ENCODE peak calls at places on chromosome 10, in four cellular contexts. L, O, A and J are unnamed samples.
A peak's percentile ranks its signal among the peaks of the same experiment; 100 is the strongest.

GRCh38 chr10:122082616-122083477 is 93.9 kb downstream of the TACC2 start:
- DNase-seq in L (no peak), A (no peak), O (no peak), J (no peak)

GRCh38 chr10:7788640-7789335 is 811 bp downstream of the ATP5F1C start:
- DNase-seq in L (no peak), A (peak; percentile 26), O (peak; percentile 52), J (peak; percentile 68)

GRCh38 chr10:131812736-131813604 is 87.8 kb upstream of the PPP2R2D start:
- DNase-seq in O (no peak), L (no peak), A (no peak), J (no peak)

GRCh38 chr10:112059220-112059619 is 124.3 kb downstream of the GPAM start:
- DNase-seq in A (no peak), L (no peak), O (no peak), J (no peak)

GRCh38 chr10:26391701-26392695 is 46.1 kb upstream of the APBB1IP start:
- DNase-seq in O (peak; percentile 24), L (no peak), A (no peak), J (no peak)

GRCh38 chr10:12945709-12946359 is 55.7 kb downstream of the CCDC3 start:
- DNase-seq in L (no peak), O (no peak), A (no peak), J (no peak)

GRCh38 chr10:91190388-91190870 is 30.0 kb upstream of the PCGF5 start:
- DNase-seq in L (no peak), A (peak; percentile 78), O (no peak), J (peak; percentile 87)

GRCh38 chr10:29243750-29244149 is 45.1 kb upstream of the LYZL1 start:
- DNase-seq in A (no peak), L (no peak), O (peak; percentile 50), J (peak; percentile 22)

GRCh38 chr10:109988231-109988630 is 19.6 kb upstream of the ADD3 start:
- DNase-seq in O (no peak), A (no peak), L (no peak), J (peak; percentile 52)

GRCh38 chr10:38093816-38094157 is 350 bp upstream of the ZNF37A start:
- DNase-seq in L (peak; percentile 3), O (no peak), A (no peak), J (no peak)

GRCh38 chr10:15369642-15370211 is 1.4 kb downstream of the FAM171A1 start:
- DNase-seq in A (no peak), O (peak; percentile 40), L (no peak), J (peak; percentile 33)

GRCh38 chr10:12201543-12201942 is 5.6 kb downstream of the CDC123 start:
- DNase-seq in L (no peak), O (no peak), A (no peak), J (peak; percentile 8)

GRCh38 chr10:50788951-50789904 is 49.5 kb downstream of the ASAH2B start:
- DNase-seq in O (peak; percentile 59), L (peak; percentile 33), A (peak; percentile 42), J (peak; percentile 80)

GRCh38 chr10:32204606-32205005 is 142.4 kb downstream of the EPC1 start:
- DNase-seq in O (no peak), A (no peak), L (no peak), J (peak; percentile 26)

GRCh38 chr10:34075269-34075926 is 739.7 kb downstream of the PARD3 start:
- DNase-seq in A (no peak), L (no peak), O (no peak), J (no peak)

GRCh38 chr10:116742367-116743265 is at the start of gene HSPA12A:
- DNase-seq in O (peak; percentile 92), A (peak; percentile 89), L (peak; percentile 77), J (peak; percentile 96)

GRCh38 chr10:93917064-93917391 is 23.2 kb downstream of the SLC35G1 start:
- DNase-seq in A (no peak), O (no peak), L (no peak), J (no peak)

GRCh38 chr10:29862926-29863614 is 196.3 kb downstream of the JCAD start:
- DNase-seq in L (no peak), A (peak; percentile 80), O (no peak), J (peak; percentile 79)

GRCh38 chr10:120503695-120504094 is 46.7 kb downstream of the PLPP4 start:
- DNase-seq in L (no peak), O (no peak), A (no peak), J (no peak)

GRCh38 chr10:92857904-92858514 is 9.7 kb downstream of the EXOC6 start:
- DNase-seq in O (no peak), A (no peak), L (no peak), J (peak; percentile 13)

GRCh38 chr10:133299224-133299623 is 9.4 kb downstream of the TUBGCP2 start:
- DNase-seq in L (no peak), O (no peak), A (no peak), J (no peak)

GRCh38 chr10:1047937-1048336 is 982 bp downstream of the IDI1 start:
- DNase-seq in L (no peak), O (peak; percentile 62), A (no peak), J (peak; percentile 51)

GRCh38 chr10:132564249-132564605 is 26.6 kb downstream of the INPP5A start:
- DNase-seq in L (no peak), O (no peak), A (no peak), J (no peak)

GRCh38 chr10:71436268-71436922 is 39.7 kb downstream of the CDH23 start:
- DNase-seq in A (no peak), O (no peak), L (no peak), J (no peak)

GRCh38 chr10:71250405-71250804 is 38.0 kb downstream of the UNC5B start:
- DNase-seq in O (no peak), L (no peak), A (no peak), J (no peak)

GRCh38 chr10:117638664-117639200 is 96.2 kb downstream of the EMX2 start:
- DNase-seq in A (no peak), L (no peak), O (no peak), J (no peak)

GRCh38 chr10:93841930-93842329 is 51.8 kb upstream of the SLC35G1 start:
- DNase-seq in O (peak; percentile 69), L (peak; percentile 8), A (no peak), J (no peak)

GRCh38 chr10:84173543-84173942 is at the start of gene GPR15LG:
- DNase-seq in A (no peak), O (no peak), L (no peak), J (no peak)

GRCh38 chr10:44295619-44296222 is 89.2 kb downstream of the CXCL12 start:
- DNase-seq in O (no peak), L (no peak), A (peak; percentile 17), J (no peak)

GRCh38 chr10:66180651-66181318 is 745.1 kb upstream of the LRRTM3 start:
- DNase-seq in A (peak; percentile 52), O (peak; percentile 66), L (peak; percentile 59), J (peak; percentile 64)

GRCh38 chr10:123972481-123973401 is 81.1 kb upstream of the CPXM2 start:
- DNase-seq in A (no peak), L (peak; percentile 32), O (peak; percentile 80), J (no peak)
- H2AFZ ChIP-seq in A (no peak overlapping the region), L (peak overlapping the region; percentile 75), O (peak overlapping the region; percentile 58), J (no peak overlapping the region)

GRCh38 chr10:58925381-58925780 is 251.1 kb upstream of the PHYHIPL start:
- DNase-seq in O (no peak), L (no peak), A (no peak), J (no peak)

GRCh38 chr10:58919927-58920654 is 256.4 kb upstream of the PHYHIPL start:
- DNase-seq in L (no peak), O (peak; percentile 24), A (peak; percentile 54), J (peak; percentile 94)

GRCh38 chr10:58918887-58919286 is 257.6 kb upstream of the PHYHIPL start:
- DNase-seq in A (no peak), O (no peak), L (no peak), J (no peak)

GRCh38 chr10:58920655-58921003 is 255.8 kb upstream of the PHYHIPL start:
- DNase-seq in O (no peak), L (no peak), A (no peak), J (no peak)

DNA sequence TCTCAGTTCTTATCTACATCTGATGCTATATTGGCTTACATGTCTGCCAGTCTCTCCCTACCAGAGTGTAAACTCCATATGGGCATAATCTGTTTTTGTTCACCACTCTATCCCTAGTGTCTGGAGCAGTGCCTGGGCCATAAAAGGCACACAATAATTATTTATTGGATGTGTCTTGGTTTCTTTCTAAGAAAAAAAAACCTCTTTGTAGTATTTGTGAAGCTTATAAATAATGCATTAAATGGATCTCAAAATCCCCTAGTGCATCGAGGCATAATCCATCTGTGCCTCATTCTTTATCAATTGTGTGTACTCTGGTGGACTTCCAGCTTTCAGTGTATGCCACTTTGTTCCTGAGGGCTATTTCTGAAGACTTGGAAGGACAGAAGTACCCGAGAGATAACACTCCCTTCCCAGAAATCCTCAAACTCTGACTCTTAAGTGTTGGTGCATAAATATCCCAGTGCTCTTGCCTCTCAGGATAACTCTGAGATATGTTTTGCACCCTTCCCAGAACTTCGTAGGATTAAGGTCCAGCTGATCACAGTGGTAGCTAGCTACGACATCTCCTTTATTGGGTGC is 255.0 kb upstream of the PHYHIPL start:
- DNase-seq in O (no peak), A (no peak), L (no peak), J (no peak)
- H2AFZ ChIP-seq in O (no peak overlapping the region), A (no peak overlapping the region), L (no peak overlapping the region), J (peak overlapping the region; percentile 51)

DNA sequence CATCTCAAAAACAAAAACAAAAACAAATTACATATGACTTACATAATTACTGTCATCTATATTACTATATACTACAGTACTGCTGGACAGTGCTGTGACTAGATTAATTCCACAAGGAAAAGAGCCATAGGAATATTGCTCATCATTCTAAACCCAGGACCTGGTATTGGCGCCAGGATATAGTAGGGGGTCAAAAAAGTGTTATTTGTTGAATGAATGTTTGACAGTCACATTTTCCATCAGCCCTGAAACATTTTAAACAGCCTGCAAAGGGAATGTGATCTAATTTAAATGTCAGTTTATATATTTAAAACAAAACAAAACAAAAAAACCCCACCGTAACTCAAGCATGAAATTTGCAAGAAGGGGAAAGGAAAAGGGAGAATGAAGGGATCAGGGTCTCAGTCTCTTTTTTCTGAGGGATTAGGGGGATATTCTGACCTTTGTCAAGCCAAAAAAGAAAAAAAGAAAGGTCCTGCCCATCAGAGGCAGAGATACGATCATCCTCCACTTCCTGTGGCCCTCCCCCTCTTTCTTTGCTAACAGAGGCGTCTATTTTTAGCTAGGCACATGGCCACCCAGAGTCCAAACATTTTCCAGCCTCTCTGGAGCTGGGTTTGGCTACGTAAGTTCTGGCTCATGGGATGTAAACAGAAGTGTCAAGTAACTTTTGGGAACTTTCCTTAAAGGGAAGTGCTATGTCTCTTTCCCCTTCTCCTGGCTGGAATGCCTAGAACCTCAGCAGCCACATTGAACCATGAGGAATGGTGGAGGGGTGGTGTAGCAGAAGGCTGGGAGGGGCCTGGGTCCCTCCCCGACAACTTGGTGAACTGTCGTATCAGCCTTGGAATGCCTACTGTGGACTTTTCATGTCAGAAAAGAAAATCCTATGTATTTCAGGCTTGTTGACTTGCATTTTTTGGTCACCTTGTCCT is 44.6 kb upstream of the DLG5 start:
- DNase-seq in O (peak; percentile 56), L (peak; percentile 14), A (peak; percentile 98), J (peak; percentile 95)
- H2AFZ ChIP-seq in O (no peak overlapping the region), L (peak overlapping the region; percentile 58), A (peak overlapping the region; percentile 81), J (peak overlapping the region; percentile 69)

GRCh38 chr10:59360605-59361515 is 1.5 kb downstream of the FAM13C start:
- DNase-seq in A (no peak), L (no peak), O (peak; percentile 8), J (no peak)
- H2AFZ ChIP-seq in A (peak overlapping the region; percentile 61), L (no peak overlapping the region), O (no peak overlapping the region), J (no peak overlapping the region)

GRCh38 chr10:4081691-4082111 is 296.7 kb upstream of the KLF6 start:
- DNase-seq in A (no peak), O (no peak), L (no peak), J (peak; percentile 79)

GRCh38 chr10:4082851-4083250 is 297.8 kb upstream of the KLF6 start:
- DNase-seq in L (no peak), O (no peak), A (no peak), J (peak; percentile 9)

GRCh38 chr10:4079796-4080195 is 294.8 kb upstream of the KLF6 start:
- DNase-seq in L (no peak), O (no peak), A (no peak), J (no peak)

GRCh38 chr10:4077804-4078203 is 292.8 kb upstream of the KLF6 start:
- DNase-seq in L (no peak), O (no peak), A (no peak), J (no peak)

GRCh38 chr10:4080225-4080624 is 295.2 kb upstream of the KLF6 start:
- DNase-seq in L (no peak), O (no peak), A (no peak), J (no peak)
- H2AFZ ChIP-seq in L (no peak overlapping the region), O (no peak overlapping the region), A (no peak overlapping the region), J (peak overlapping the region; percentile 35)